ENCODE peak calls at places on chromosomes 4 and X, in six cellular contexts. C, U, I, V, H and T are unnamed samples.

GRCh38 chrX:150768132-150768485 is 74.9 kb downstream of the MTMR1 start:
- DNase-seq in C (no peak), V (no peak), I (no peak), H (no peak), U (no peak), T (no peak)

GRCh38 chr4:2084316-2084715 is 25.2 kb downstream of the NAT8L start:
- DNase-seq in V (no peak), I (no peak), H (peak), C (no peak), U (no peak), T (no peak)

GRCh38 chr4:125639182-125639621 is 324.4 kb downstream of the FAT4 start:
- DNase-seq in C (no peak), I (peak), U (no peak), H (peak), V (no peak), T (peak)

GRCh38 chr4:19438228-19438627 is 813.5 kb upstream of the SLIT2 start:
- DNase-seq in I (no peak), U (no peak), C (no peak), V (no peak), H (no peak), T (no peak)

GRCh38 chr4:169640261-169640880 is 20.0 kb downstream of the CLCN3 start:
- DNase-seq in U (no peak), V (no peak), H (peak), I (no peak), C (no peak), T (no peak)

GRCh38 chrX:117978402-117978801 is 138.2 kb downstream of the KLHL13 start:
- DNase-seq in C (no peak), I (no peak), U (no peak), V (no peak), H (no peak), T (no peak)

GRCh38 chrX:2497961-2498780 is 2.6 kb downstream of the DHRSX start:
- DNase-seq in U (no peak), I (no peak), C (no peak), V (no peak), H (no peak), T (no peak)

GRCh38 chrX:46444011-46444410 is 101.2 kb downstream of the ZNF674 start:
- DNase-seq in V (no peak), C (no peak), H (peak), I (no peak), U (no peak), T (peak)